ENCODE peak calls at places on chromosomes 7 and 10, in six cellular contexts. E, B, A, X, S and K are unnamed samples.

GRCh38 chr7:76216683-76217082 is 15.0 kb downstream of the SRRM3 start:
- DNase-seq in E (no peak), A (no peak), B (no peak), S (no peak), X (no peak), K (no peak)

GRCh38 chr7:69436944-69437343 is 161.3 kb upstream of the AUTS2 start:
- DNase-seq in E (no peak), A (no peak), X (no peak), B (no peak), S (no peak), K (peak)

GRCh38 chr10:102502029-102502336 is 529 bp downstream of the ACTR1A start:
- DNase-seq in E (peak), A (peak), B (peak), X (peak), S (peak), K (peak)

GRCh38 chr10:70053212-70053895 is 708 bp downstream of the MACROH2A2 start:
- DNase-seq in X (no peak), B (peak), A (peak), E (no peak), S (no peak), K (peak)

GRCh38 chr10:15504101-15504840 is 133.2 kb upstream of the FAM171A1 start:
- DNase-seq in S (no peak), A (no peak), E (no peak), B (no peak), X (no peak), K (peak)

GRCh38 chr7:6495597-6496262 is 48.0 kb upstream of the DAGLB start:
- DNase-seq in A (no peak), E (no peak), X (no peak), B (no peak), S (peak), K (no peak)

GRCh38 chr10:47230482-47230881 is 69.5 kb upstream of the GDF10 start:
- DNase-seq in E (no peak), B (no peak), A (no peak), S (no peak), X (peak), K (no peak)

GRCh38 chr10:28020993-28021982 is 22.4 kb upstream of the ODAD2 start:
- DNase-seq in S (no peak), B (no peak), A (no peak), X (no peak), E (no peak), K (no peak)

GRCh38 chr10:78985973-78986372 is 82.8 kb upstream of the ZMIZ1 start:
- DNase-seq in X (no peak), B (no peak), S (no peak), E (no peak), A (no peak), K (no peak)

GRCh38 chr7:139139150-139139549 is 29.6 kb upstream of the ZC3HAV1 start:
- DNase-seq in X (no peak), E (no peak), S (no peak), A (no peak), B (no peak), K (no peak)

GRCh38 chr10:19745672-19746071 is 70.6 kb upstream of the PLXDC2 start:
- DNase-seq in X (no peak), A (no peak), S (no peak), B (no peak), E (no peak), K (peak)

GRCh38 chr10:89160339-89160738 is 46.8 kb downstream of the CH25H start:
- DNase-seq in X (no peak), S (no peak), E (no peak), B (no peak), A (no peak), K (no peak)

GRCh38 chr7:25968205-25968993 is 183.6 kb upstream of the NFE2L3 start:
- DNase-seq in S (no peak), B (no peak), X (peak), A (no peak), E (no peak), K (no peak)

GRCh38 chr10:5945203-5945534 is 32.2 kb downstream of the IL15RA start:
- DNase-seq in S (no peak), A (no peak), E (no peak), B (peak), X (no peak), K (no peak)

GRCh38 chr7:40763319-40764287 is 628.8 kb downstream of the SUGCT start:
- DNase-seq in S (no peak), X (no peak), B (no peak), E (no peak), A (no peak), K (peak)

DNA sequence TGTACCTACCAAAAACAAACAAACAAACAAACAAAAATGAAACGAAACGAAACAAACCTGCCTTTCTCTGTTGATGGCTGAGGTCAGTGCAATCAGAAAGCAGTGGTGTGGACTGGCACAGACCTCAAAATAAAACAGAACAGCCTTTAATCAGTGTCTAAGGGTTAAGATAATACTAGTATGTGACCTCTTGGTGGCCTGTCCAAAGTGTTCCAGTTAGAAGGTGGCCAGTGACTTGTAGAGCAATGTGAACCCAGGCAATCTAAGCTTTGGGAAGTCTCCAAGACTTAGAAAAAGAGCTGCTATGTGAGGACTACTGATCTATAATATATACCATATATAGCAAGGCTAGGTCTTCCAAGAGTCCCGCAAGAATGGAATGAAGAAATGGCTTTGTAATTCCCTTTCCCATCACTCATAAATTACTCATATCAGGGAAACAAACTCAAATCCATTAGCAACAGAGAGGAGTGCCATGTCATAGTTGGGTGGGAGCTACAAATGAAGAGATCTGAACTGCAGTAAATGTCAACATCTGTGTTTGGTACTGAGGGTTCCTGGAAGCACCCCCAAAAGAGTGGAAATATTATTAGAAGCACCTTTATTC is 28.1 kb downstream of the ABLIM1 start:
- DNase-seq in X (no peak), A (no peak), E (peak), B (no peak), S (peak), K (peak)
- H3K4me3 ChIP-seq in X (no peak), A (no peak), E (no peak), B (no peak), S (no peak), K (peak)

GRCh38 chr10:4545077-4545476 is 280.9 kb upstream of the AKR1E2 start:
- DNase-seq in A (no peak), S (no peak), X (no peak), B (no peak), E (no peak), K (no peak)
- TF ChIP-seq CTCF in A (no peak), S (no peak), X (no peak), B (no peak), E (no peak), K (no peak)

DNA sequence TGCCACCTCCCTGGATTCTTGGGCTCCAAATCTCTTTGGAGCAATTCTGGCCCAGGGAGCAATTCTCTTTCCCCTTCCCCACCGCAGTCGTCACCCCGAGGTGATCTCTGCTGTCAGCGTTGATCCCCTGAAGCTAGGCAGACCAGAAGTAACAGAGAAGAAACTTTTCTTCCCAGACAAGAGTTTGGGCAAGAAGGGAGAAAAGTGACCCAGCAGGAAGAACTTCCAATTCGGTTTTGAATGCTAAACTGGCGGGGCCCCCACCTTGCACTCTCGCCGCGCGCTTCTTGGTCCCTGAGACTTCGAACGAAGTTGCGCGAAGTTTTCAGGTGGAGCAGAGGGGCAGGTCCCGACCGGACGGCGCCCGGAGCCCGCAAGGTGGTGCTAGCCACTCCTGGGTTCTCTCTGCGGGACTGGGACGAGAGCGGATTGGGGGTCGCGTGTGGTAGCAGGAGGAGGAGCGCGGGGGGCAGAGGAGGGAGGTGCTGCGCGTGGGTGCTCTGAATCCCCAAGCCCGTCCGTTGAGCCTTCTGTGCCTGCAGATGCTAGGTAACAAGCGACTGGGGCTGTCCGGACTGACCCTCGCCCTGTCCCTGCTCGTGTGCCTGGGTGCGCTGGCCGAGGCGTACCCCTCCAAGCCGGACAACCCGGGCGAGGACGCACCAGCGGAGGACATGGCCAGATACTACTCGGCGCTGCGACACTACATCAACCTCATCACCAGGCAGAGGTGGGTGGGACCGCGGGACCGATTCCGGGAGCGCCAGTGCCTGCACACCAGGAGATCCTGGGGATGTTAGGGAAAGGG is 913 bp downstream of the NPY start:
- DNase-seq in E (no peak), S (no peak), B (no peak), A (peak), X (no peak), K (peak)
- H3K4me3 ChIP-seq in E (no peak), S (no peak), B (no peak), A (peak), X (peak), K (peak)

GRCh38 chr7:36440880-36441279 is 51.2 kb downstream of the ANLN start:
- DNase-seq in S (peak), B (no peak), X (no peak), A (peak), E (peak), K (peak)
- TF ChIP-seq CTCF in S (peak), B (no peak), X (no peak), A (peak), E (no peak), K (peak)

DNA sequence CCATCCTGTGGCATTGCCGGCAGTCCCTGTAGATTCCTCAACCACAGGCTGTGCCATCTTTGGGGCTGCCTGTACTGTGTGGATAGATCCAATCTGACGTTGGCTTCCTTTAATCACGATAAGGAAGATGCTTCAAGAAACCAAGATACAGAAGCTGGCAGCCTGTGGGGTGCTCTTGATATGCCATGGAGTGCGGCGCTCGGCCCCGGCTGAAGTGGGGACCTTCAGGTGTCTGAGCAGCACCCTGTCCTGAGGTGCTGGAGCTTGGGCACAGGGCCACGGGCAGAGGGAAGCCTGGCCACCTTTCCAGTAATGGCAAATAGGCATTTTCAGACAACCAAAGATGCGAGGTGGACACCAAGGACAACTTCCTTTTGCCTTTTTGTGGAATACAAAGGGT is 139.5 kb downstream of the ACTR3B start:
- DNase-seq in S (no peak), E (no peak), A (no peak), B (no peak), X (no peak), K (no peak)
- H3K4me3 ChIP-seq in S (no peak), E (no peak), A (no peak), B (no peak), X (no peak), K (no peak)

GRCh38 chr7:23808421-23808820 is 98.4 kb downstream of the STK31 start:
- DNase-seq in E (no peak), A (no peak), X (no peak), B (no peak), S (no peak), K (no peak)

GRCh38 chr7:23810099-23810498 is 100.1 kb downstream of the STK31 start:
- DNase-seq in X (no peak), B (no peak), S (no peak), E (no peak), A (no peak), K (no peak)

DNA sequence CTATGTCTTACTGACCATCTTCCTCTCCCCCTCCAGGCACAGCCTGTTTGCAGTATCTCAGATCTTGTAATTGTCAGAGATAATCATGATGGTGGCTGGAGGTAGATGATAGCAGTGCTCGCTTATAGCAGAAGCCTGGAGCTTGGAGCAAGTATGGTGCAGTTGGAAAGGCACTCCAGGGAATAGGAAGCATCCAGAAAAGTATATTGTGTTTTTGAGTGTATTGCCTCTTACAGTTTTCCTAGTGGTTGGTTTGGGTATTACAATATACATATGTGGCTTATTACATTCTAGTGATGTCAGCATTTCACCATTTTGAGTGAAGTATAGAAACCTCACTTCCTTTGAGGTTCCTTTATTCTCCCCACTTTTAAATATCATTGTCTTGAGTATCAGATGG is 101.5 kb downstream of the STK31 start:
- DNase-seq in B (no peak), S (peak), E (no peak), A (peak), X (no peak), K (no peak)
- TF ChIP-seq CTCF in B (no peak), S (peak), E (peak), A (no peak), X (no peak), K (peak)